ENCODE peak calls at places on chromosomes 13 and 19, in four cellular contexts. U, T, D and C are unnamed samples.

GRCh38 chr19:43784251-43784980 is 3.6 kb upstream of the KCNN4 start:
- DNase-seq in U (peak), T (peak), D (peak), C (no peak)

GRCh38 chr13:110113284-110113764 is 193.6 kb downstream of the COL4A1 start:
- DNase-seq in U (no peak), T (peak), D (no peak), C (no peak)

GRCh38 chr13:31431722-31432137 is 232.0 kb downstream of the B3GLCT start:
- DNase-seq in U (peak), T (peak), D (peak), C (peak)

GRCh38 chr13:98563071-98563470 is 13.8 kb downstream of the STK24 start:
- DNase-seq in U (no peak), T (no peak), D (no peak), C (no peak)

GRCh38 chr19:30423481-30423880 is 51.3 kb downstream of the ZNF536 start:
- DNase-seq in U (no peak), T (no peak), D (no peak), C (peak)

GRCh38 chr19:17138937-17139598 is 63.5 kb downstream of the MYO9B start:
- DNase-seq in U (no peak), T (no peak), D (no peak), C (no peak)

GRCh38 chr19:42132030-42132628 is at the start of gene POU2F2:
- DNase-seq in U (no peak), T (no peak), D (peak), C (no peak)

GRCh38 chr13:45257638-45258338 is 56.9 kb upstream of the KCTD4 start:
- DNase-seq in U (no peak), T (peak), D (no peak), C (no peak)

GRCh38 chr13:41633776-41634175 is 176.4 kb downstream of the RGCC start:
- DNase-seq in U (no peak), T (no peak), D (no peak), C (no peak)

GRCh38 chr13:83162493-83162892 is 719.8 kb downstream of the SLITRK1 start:
- DNase-seq in U (no peak), T (peak), D (no peak), C (no peak)

GRCh38 chr19:6887326-6887725 is at the start of gene ADGRE1:
- DNase-seq in U (no peak), T (no peak), D (no peak), C (no peak)

GRCh38 chr19:15971217-15971616 is 22.4 kb downstream of the OR10H4 start:
- DNase-seq in U (no peak), T (no peak), D (no peak), C (no peak)

GRCh38 chr13:26255717-26256277 is 1.9 kb downstream of the CDK8 start:
- DNase-seq in U (no peak), T (peak), D (no peak), C (peak)

GRCh38 chr13:76019421-76020044 is 383.4 kb downstream of the LMO7 start:
- DNase-seq in U (no peak), T (no peak), D (no peak), C (peak)

GRCh38 chr19:17406039-17406886 is 833 bp upstream of the BST2 start:
- DNase-seq in U (no peak), T (no peak), D (peak), C (peak)

GRCh38 chr19:30741539-30741938 is 369.4 kb downstream of the ZNF536 start:
- DNase-seq in U (no peak), T (no peak), D (no peak), C (peak)

GRCh38 chr13:24267283-24267682 is 42.1 kb upstream of the C1QTNF9 start:
- DNase-seq in U (no peak), T (no peak), D (no peak), C (no peak)

DNA sequence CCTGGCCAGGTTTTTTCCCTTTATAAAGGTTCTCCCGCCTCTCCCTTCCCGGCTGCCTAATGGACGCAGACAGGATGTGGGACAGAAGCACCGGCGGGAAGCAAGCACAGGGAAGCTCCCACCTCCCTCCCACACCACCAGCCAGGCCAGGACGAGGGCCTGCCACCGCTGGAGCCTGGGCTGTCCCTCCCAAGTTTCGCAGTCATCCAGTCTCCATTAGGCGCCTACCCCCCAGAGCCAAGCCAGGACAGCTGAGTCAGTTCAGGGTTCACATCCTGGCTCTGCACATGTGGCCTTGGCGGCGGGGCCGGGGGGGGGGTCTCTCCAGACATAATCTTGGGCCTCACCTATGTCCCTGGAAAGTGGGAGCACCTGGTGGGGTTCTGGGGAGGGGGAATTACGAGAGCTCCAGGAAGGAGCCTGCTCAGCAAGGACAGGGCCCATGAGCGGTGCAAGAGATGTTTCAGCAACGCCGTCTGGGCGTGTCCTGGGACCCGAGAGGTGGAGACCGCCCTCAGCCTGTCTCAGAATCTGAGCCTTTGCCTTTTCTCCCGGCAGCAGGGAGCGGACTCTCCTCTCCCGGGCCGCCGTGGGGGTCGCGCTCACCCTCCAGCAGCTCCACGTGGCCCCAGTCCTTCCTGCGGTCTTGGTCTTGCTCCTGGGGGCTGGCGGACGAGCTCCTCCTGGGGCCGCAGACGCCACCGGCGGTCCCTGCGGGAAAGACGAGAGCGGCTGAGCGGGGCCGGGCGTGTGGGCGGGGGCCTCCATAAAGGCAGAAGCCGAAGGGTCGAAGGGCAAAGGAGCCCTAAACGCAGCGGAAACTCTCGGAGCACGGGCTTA is 889 bp downstream of the POLRMT start:
- DNase-seq in U (peak), T (peak), D (peak), C (peak)
- TF ChIP-seq RCOR1 in U (no peak), T (no peak), D (no peak), C (no peak)

GRCh38 chr19:18551631-18552030 is 6.0 kb upstream of the KXD1 start:
- DNase-seq in U (no peak), T (no peak), D (no peak), C (no peak)
- TF ChIP-seq RCOR1 in U (no peak), T (no peak), D (no peak), C (no peak)

GRCh38 chr13:104289400-104289799 is 1223.2 kb upstream of the SLC10A2 start:
- DNase-seq in U (no peak), T (no peak), D (no peak), C (no peak)
- TF ChIP-seq RCOR1 in U (no peak), T (no peak), D (no peak), C (no peak)

GRCh38 chr19:12987190-12987589 is 8.1 kb upstream of the NFIX start:
- DNase-seq in U (no peak), T (no peak), D (no peak), C (no peak)

GRCh38 chr19:12985049-12985776 is 10.1 kb upstream of the NFIX start:
- DNase-seq in U (no peak), T (peak), D (peak), C (no peak)

GRCh38 chr19:12986726-12987125 is 8.5 kb upstream of the NFIX start:
- DNase-seq in U (no peak), T (no peak), D (no peak), C (no peak)

GRCh38 chr19:12990447-12990846 is 4.8 kb upstream of the NFIX start:
- DNase-seq in U (no peak), T (no peak), D (no peak), C (no peak)

GRCh38 chr19:12987781-12988180 is 7.5 kb upstream of the NFIX start:
- DNase-seq in U (no peak), T (no peak), D (no peak), C (no peak)
- TF ChIP-seq RCOR1 in U (no peak), T (no peak), D (no peak), C (no peak)

GRCh38 chr19:51294977-51295375 is 16.5 kb upstream of the IGLON5 start:
- DNase-seq in U (no peak), T (no peak), D (no peak), C (no peak)

GRCh38 chr19:51293571-51294210 is 17.8 kb upstream of the IGLON5 start:
- DNase-seq in U (no peak), T (no peak), D (no peak), C (no peak)

GRCh38 chr19:51292971-51293370 is 18.5 kb upstream of the IGLON5 start:
- DNase-seq in U (no peak), T (no peak), D (no peak), C (no peak)

GRCh38 chr19:51295382-51296126 is 15.9 kb upstream of the IGLON5 start:
- DNase-seq in U (no peak), T (no peak), D (no peak), C (no peak)

DNA sequence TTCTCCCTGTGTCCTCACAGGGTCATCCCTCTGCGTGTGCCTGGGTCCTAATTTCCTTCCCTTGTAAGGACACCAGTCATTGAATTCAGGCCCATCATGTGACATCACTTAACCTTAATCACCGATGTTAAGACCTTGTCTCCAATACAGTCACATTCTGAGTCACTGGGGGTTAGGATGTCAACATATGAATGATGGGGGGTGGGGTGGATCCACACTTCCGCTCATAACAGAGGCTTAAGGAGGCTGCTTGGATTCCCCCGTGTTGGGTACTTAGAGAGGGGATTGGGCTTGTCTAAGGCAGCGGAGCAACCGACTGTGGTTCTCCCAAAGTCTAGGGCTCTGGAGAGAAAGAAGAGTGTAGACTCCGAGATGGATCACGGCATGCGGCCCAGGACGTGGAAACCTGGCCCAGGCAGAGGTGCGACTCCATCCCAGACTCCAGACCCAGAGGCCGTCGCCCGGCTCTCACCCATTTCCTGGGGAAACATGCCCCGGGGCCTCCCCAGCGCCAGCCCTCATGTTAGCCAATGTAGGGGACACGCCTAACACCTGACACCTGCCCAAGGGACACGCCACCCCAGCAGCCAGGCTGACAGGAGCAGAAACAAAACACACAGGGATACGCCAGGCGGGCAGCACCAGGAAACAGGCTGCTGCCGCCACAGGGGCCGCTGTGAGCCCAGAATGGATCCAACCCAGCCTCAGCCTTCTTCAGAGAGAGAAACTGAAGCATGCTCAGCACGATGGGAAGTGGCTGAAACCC is 17.1 kb upstream of the IGLON5 start:
- DNase-seq in U (no peak), T (no peak), D (no peak), C (no peak)
- TF ChIP-seq RCOR1 in U (no peak), T (no peak), D (no peak), C (no peak)

GRCh38 chr19:47310323-47310722 is 662 bp downstream of the C5AR1 start:
- DNase-seq in U (no peak), T (no peak), D (no peak), C (no peak)

GRCh38 chr19:47312366-47313006 is 2.8 kb downstream of the C5AR1 start:
- DNase-seq in U (no peak), T (no peak), D (no peak), C (no peak)

GRCh38 chr19:47309038-47309437 is 623 bp upstream of the C5AR1 start:
- DNase-seq in U (no peak), T (no peak), D (no peak), C (no peak)

GRCh38 chr19:47310819-47311218 is 1.2 kb downstream of the C5AR1 start:
- DNase-seq in U (peak), T (peak), D (no peak), C (peak)

GRCh38 chr19:47309608-47310007 is at the start of gene C5AR1:
- DNase-seq in U (no peak), T (no peak), D (no peak), C (no peak)
- TF ChIP-seq RCOR1 in U (no peak), T (no peak), D (no peak), C (no peak)

GRCh38 chr19:39709026-39709872 is 5.0 kb downstream of the LGALS14 start:
- DNase-seq in U (no peak), T (no peak), D (no peak), C (no peak)

GRCh38 chr19:39701291-39701690 is 3.0 kb upstream of the LGALS14 start:
- DNase-seq in U (no peak), T (no peak), D (no peak), C (no peak)

GRCh38 chr19:39705578-39706188 is 1.4 kb downstream of the LGALS14 start:
- DNase-seq in U (no peak), T (no peak), D (no peak), C (no peak)

GRCh38 chr19:39708594-39708993 is 4.3 kb downstream of the LGALS14 start:
- DNase-seq in U (no peak), T (no peak), D (no peak), C (no peak)

DNA sequence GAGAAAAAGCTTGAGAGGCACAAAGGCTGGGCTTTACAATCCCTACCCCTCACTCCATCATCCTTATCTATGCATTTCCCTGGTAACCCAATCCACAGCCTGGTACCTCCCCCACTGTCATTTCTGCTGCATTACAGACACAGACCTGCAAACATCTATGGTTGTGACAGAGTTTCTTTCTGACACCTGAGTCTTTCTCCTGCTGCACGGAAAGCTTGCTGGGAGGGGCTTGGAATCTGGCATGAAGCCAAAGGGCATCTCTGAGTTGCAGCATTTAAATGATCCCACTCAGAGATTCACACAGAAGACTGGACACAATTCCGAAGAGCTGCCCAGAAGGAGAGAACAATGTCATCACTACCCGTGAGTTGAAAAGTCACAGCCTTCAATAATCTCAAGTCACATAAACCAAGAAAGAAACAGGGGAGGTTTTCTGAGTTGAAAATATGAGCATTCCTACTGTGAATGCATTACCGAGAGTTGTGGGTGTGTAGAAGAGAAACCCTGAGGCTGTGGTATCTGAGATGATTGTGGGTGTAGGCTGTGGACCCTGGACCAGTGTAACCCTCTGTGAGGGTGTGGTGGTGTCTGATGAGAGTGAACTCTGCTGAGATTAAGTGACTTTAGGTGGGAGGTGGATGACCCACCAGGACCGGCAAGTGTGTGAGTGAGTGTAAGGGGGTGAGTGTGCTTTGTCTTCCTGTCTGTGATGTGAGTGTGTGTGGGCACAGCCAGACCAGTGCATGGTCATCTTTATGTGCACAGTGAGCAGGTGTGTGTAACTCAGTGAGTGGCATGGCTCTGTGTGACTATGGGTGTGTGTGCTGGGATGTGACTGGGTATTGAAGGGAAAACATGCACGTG is at the start of gene LGALS14:
- DNase-seq in U (no peak), T (no peak), D (no peak), C (no peak)
- TF ChIP-seq RCOR1 in U (no peak), T (no peak), D (no peak), C (no peak)